ENCODE peak calls at places on chromosomes 1 and 21, in seven cellular contexts. G is H4, M is NCI-H774, I is fibroblast of lung, U is HEK293T, B is LoVo, C is ACHN. W is an unnamed sample.

GRCh38 chr21:40568756-40569155 is 278.2 kb downstream of the DSCAM start:
- DNase-seq in G (no peak), M (no peak), I (no peak), U (no peak), B (no peak), C (no peak), W (no peak)

GRCh38 chr21:25487046-25487594 is 120.2 kb downstream of the MRPL39 start:
- DNase-seq in G (no peak), M (no peak), I (no peak), U (no peak), B (no peak), C (no peak), W (no peak)

GRCh38 chr1:64199154-64199553 is 4.3 kb upstream of the UBE2U start:
- DNase-seq in G (no peak), M (no peak), I (no peak), U (no peak), B (no peak), C (no peak), W (no peak)

GRCh38 chr1:119420638-119421037 is 5.7 kb downstream of the HSD3B2 start:
- DNase-seq in G (no peak), M (no peak), I (no peak), U (no peak), B (no peak), C (no peak), W (no peak)

GRCh38 chr1:98849969-98850636 is 154.6 kb downstream of the PLPPR5 start:
- DNase-seq in G (no peak), M (no peak), I (no peak), U (no peak), B (no peak), C (no peak), W (no peak)

GRCh38 chr1:159945483-159946241 is at the start of gene IGSF9:
- DNase-seq in G (peak), M (peak), I (peak), U (peak), B (peak), C (peak), W (peak)

GRCh38 chr1:53728196-53728595 is 10.8 kb downstream of the GLIS1 start:
- DNase-seq in G (no peak), M (no peak), I (no peak), U (no peak), B (no peak), C (no peak), W (no peak)

GRCh38 chr1:110829955-110830553 is 42.9 kb upstream of the CD53 start:
- DNase-seq in G (peak), M (peak), I (peak), U (peak), B (peak), C (peak), W (peak)

GRCh38 chr1:100746542-100746932 is 27.0 kb downstream of the VCAM1 start:
- DNase-seq in G (no peak), M (no peak), I (no peak), U (no peak), B (no peak), C (no peak), W (no peak)

GRCh38 chr1:6093061-6093460 is 47.4 kb downstream of the KCNAB2 start:
- DNase-seq in G (no peak), M (no peak), I (no peak), U (no peak), B (no peak), C (no peak), W (no peak)

GRCh38 chr1:38047603-38048146 is 1.1 kb upstream of the POU3F1 start:
- DNase-seq in G (no peak), M (no peak), I (peak), U (no peak), B (no peak), C (peak), W (peak)

GRCh38 chr1:6109688-6110087 is 64.0 kb downstream of the KCNAB2 start:
- DNase-seq in G (no peak), M (no peak), I (no peak), U (no peak), B (no peak), C (no peak), W (peak)

GRCh38 chr1:53145051-53145600 is 2.7 kb upstream of the SLC1A7 start:
- DNase-seq in G (no peak), M (no peak), I (no peak), U (no peak), B (no peak), C (no peak), W (no peak)

GRCh38 chr1:224340711-224341384 is 10.9 kb upstream of the NVL start:
- DNase-seq in G (no peak), M (peak), I (peak), U (no peak), B (no peak), C (no peak), W (peak)

GRCh38 chr1:956636-957035 is 2.4 kb downstream of the NOC2L start:
- DNase-seq in G (no peak), M (no peak), I (no peak), U (no peak), B (no peak), C (no peak), W (no peak)

GRCh38 chr1:149903836-149904491 is 4.6 kb downstream of the BOLA1 start:
- DNase-seq in G (no peak), M (no peak), I (no peak), U (no peak), B (no peak), C (no peak), W (peak)

GRCh38 chr1:63679589-63679988 is 86.4 kb downstream of the PGM1 start:
- DNase-seq in G (no peak), M (no peak), I (no peak), U (no peak), B (no peak), C (no peak), W (no peak)

GRCh38 chr1:246602194-246602593 is 35.9 kb downstream of the CNST start:
- DNase-seq in G (no peak), M (no peak), I (peak), U (no peak), B (no peak), C (no peak), W (no peak)

GRCh38 chr1:160827418-160827817 is 31.4 kb downstream of the LY9 start:
- DNase-seq in G (no peak), M (no peak), I (no peak), U (no peak), B (peak), C (no peak), W (no peak)

GRCh38 chr21:38121888-38122705 is 134.7 kb upstream of the KCNJ15 start:
- DNase-seq in G (no peak), M (no peak), I (peak), U (no peak), B (no peak), C (no peak), W (no peak)

GRCh38 chr1:149887456-149888159 is 11.8 kb upstream of the BOLA1 start:
- DNase-seq in G (peak), M (peak), I (peak), U (peak), B (peak), C (peak), W (peak)

GRCh38 chr21:45390121-45390751 is 14.7 kb upstream of the COL18A1 start:
- DNase-seq in G (no peak), M (no peak), I (no peak), U (no peak), B (no peak), C (no peak), W (no peak)

GRCh38 chr1:152869808-152870419 is 8.2 kb upstream of the SMCP start:
- DNase-seq in G (peak), M (peak), I (peak), U (peak), B (peak), C (peak), W (peak)

GRCh38 chr1:188782220-188782841 is 1695.3 kb downstream of the BRINP3 start:
- DNase-seq in G (peak), M (no peak), I (peak), U (peak), B (peak), C (peak), W (peak)

GRCh38 chr1:208119225-208119606 is 125.0 kb downstream of the PLXNA2 start:
- DNase-seq in G (no peak), M (no peak), I (no peak), U (no peak), B (no peak), C (no peak), W (no peak)